ENCODE peak calls at places on chromosomes 6 and 20, in six cellular contexts. J is GM06990; B is H1; S is neural crest cell; I is endothelial cell; K is CD4-positive, alpha-beta T cell. P is an unnamed sample.

GRCh38 chr6:72783667-72784066 is 161.8 kb downstream of the KCNQ5 start:
- DNase-seq in J (no peak), B (no peak), S (no peak), I (no peak), K (no peak), P (peak)

GRCh38 chr6:31140643-31141042 is 1.8 kb upstream of the PSORS1C2 start:
- DNase-seq in J (no peak), B (no peak), S (no peak), I (no peak), K (no peak), P (no peak)

GRCh38 chr6:167849846-167850459 is 23.2 kb downstream of the AFDN start:
- DNase-seq in J (no peak), B (no peak), S (no peak), I (no peak), K (no peak), P (no peak)

GRCh38 chr20:46586724-46587123 is 36.3 kb upstream of the OCSTAMP start:
- DNase-seq in J (no peak), B (no peak), S (no peak), I (no peak), K (no peak), P (no peak)

GRCh38 chr6:44593539-44593944 is 206.0 kb downstream of the CDC5L start:
- DNase-seq in J (no peak), B (peak), S (peak), I (peak), K (peak), P (no peak)

GRCh38 chr6:104949206-104949605 is 7.7 kb upstream of the LIN28B start:
- DNase-seq in J (no peak), B (no peak), S (no peak), I (no peak), K (no peak), P (no peak)

GRCh38 chr20:32019563-32020463 is 9.6 kb downstream of the CCM2L start:
- DNase-seq in J (no peak), B (no peak), S (no peak), I (no peak), K (no peak), P (no peak)

GRCh38 chr6:42148058-42148457 is 5.6 kb upstream of the C6orf132 start:
- DNase-seq in J (no peak), B (no peak), S (no peak), I (no peak), K (no peak), P (no peak)

GRCh38 chr20:13736792-13737191 is 47.9 kb downstream of the ESF1 start:
- DNase-seq in J (no peak), B (no peak), S (no peak), I (no peak), K (no peak), P (peak)

DNA sequence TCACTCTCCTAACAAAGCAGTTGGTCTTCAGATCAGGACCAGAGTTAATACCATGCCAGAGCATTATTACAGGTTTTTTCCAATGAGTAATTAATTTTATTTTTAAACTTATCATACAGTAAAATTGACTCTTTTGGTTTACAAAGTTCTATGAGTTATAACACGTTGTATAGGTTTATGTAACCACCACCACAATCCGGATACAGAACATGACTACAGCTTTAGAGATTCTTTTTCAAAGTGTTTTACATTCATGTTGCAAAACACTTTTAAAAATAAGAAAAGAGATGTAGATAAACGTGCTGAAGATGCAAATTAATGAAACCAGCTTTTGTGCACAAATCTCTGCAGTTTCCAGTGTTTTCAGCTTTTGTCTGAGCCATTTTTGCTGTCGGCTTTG is 1.5 kb upstream of the TPBG start:
- DNase-seq in J (no peak), B (no peak), S (no peak), I (no peak), K (no peak), P (no peak)
- TF ChIP-seq CTCF in J (no peak), B (no peak), S (no peak), I (no peak), K (no peak), P (no peak)

DNA sequence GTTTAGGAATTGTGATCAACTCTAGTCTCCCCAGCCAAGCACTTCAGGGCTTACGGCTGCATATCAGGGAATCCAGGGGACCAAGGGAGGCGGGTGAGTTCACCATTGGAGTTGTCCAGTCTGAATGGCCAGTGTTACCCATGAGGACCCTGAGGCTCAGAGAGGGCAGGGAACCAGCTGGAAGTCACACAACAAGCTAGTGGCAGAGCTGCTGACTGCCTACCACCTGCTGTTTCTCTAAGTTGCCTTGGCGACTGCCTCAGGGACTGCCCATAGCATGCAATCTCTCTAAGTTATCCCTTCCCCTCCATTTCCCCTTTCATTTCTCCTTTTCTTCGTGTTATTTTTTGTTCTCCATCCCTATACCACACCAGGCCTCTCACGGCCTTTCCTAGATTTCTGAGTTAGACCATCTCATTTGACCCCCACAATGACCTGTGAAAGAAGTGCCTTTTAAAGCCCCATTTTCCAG is 71.8 kb upstream of the SIRPA start:
- DNase-seq in J (no peak), B (no peak), S (no peak), I (no peak), K (no peak), P (no peak)
- TF ChIP-seq CTCF in J (no peak), B (no peak), S (no peak), I (no peak), K (no peak), P (no peak)

GRCh38 chr6:161618816-161619454 is 345.1 kb upstream of the AGPAT4 start:
- DNase-seq in J (no peak), B (peak), S (peak), I (peak), K (no peak), P (peak)
- TF ChIP-seq CTCF in J (no peak), B (peak), S (peak), I (no peak), K (no peak), P (peak)

GRCh38 chr20:18712877-18713276 is 100.7 kb upstream of the SCP2D1 start:
- DNase-seq in J (no peak), B (no peak), S (no peak), I (no peak), K (no peak), P (no peak)
- TF ChIP-seq CTCF in J (no peak), B (peak), S (no peak), I (no peak), K (no peak), P (no peak)

GRCh38 chr20:25223179-25223661 is 24.7 kb upstream of the PYGB start:
- DNase-seq in J (no peak), B (peak), S (no peak), I (no peak), K (no peak), P (peak)
- TF ChIP-seq CTCF in J (no peak), B (peak), S (no peak), I (no peak), K (no peak), P (peak)

DNA sequence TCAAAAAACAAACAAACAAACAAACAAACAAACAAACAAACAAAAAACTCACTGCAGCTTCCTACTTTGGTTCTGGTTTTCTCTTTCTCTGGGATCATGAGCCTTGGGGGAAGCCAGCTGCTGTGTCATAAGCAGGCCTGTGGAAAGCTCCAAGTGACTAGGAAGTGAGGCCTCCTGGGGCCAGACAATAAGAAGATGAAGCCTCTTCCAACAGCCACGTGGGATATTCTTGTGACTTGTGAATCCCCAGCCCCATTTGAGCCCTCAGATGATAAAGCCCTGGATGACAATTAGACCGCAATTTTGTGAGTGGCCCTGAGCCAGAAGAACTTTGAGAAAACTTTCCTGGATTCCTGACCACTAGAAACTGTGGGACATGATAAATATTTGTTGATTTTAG is 11.4 kb downstream of the HLA-A start:
- DNase-seq in J (no peak), B (no peak), S (no peak), I (no peak), K (no peak), P (no peak)
- TF ChIP-seq CTCF in J (no peak), B (no peak), S (no peak), I (no peak), K (no peak), P (no peak)

DNA sequence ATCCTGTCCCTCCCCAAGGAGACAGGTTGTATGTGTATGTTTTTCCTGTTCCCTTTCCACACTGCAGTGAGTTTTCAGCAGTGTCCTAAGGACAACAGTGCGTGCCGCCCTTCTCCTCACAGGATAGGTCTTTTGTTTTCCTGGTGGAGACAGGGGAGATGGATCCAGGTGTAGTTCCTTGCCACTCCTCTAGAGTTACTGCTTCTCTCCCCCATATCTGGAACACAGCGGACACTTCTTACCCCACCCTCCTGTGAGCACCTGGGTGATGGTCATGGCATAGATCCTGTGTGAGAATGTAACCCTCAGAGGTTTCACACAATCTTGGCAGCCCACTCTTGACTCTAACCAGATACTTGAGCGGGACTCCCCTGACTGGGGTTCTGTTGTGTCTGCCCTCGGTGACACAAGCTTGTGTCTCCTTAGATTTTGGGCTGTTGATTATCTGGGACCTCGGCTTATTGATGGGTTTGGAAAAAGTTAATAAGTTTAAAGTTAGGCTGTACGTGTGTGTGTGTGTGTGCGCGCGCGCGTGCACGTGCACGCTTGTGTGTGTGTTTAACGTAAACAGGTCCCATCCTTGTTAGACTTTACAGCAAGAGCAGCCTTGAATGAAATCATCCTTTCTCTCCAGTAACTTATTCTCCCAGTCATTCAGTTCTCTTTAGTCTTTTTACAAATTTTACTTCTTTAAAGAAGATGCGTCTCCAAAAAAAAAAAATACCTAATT is 131.3 kb upstream of the EDN1 start:
- DNase-seq in J (no peak), B (no peak), S (no peak), I (no peak), K (no peak), P (no peak)
- TF ChIP-seq CTCF in J (peak), B (no peak), S (no peak), I (peak), K (peak), P (no peak)

GRCh38 chr6:80132942-80133517 is 26.6 kb downstream of the BCKDHB start:
- DNase-seq in J (no peak), B (no peak), S (peak), I (peak), K (peak), P (no peak)
- TF ChIP-seq CTCF in J (peak), B (peak), S (peak), I (no peak), K (no peak), P (peak)

GRCh38 chr6:99789767-99790166 is 183.1 kb downstream of the PRDM13 start:
- DNase-seq in J (no peak), B (no peak), S (no peak), I (no peak), K (no peak), P (no peak)

DNA sequence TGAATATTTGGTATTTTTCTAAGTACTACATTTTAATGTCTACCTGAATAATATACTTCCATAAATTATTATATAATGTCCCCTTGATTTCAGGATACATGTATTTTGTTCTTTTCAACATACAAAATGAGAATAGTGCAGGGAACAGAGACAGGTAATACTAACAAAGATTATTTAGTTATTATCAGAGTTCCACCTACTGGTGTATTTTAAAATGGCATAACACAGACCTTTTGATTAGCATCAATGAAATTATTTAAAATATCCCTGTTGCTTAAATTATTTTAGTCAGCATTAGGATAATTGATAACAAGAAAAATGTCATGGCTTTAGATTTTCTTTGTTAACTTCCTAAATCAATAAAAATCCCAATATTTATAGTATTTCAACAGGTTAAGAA is 184.0 kb downstream of the PRDM13 start:
- DNase-seq in J (no peak), B (no peak), S (no peak), I (no peak), K (no peak), P (no peak)
- TF ChIP-seq CTCF in J (peak), B (no peak), S (peak), I (peak), K (no peak), P (no peak)

GRCh38 chr6:144007779-144008500 is at the start of gene PLAGL1:
- DNase-seq in J (peak), B (no peak), S (peak), I (peak), K (no peak), P (no peak)
- TF ChIP-seq CTCF in J (no peak), B (no peak), S (no peak), I (no peak), K (no peak), P (no peak)